ENCODE peak calls at places on chromosomes 13 and 19, in four cellular contexts. D is cardiac fibroblast, N is NCI-H774, B is HT1080. U is an unnamed sample.

GRCh38 chr13:20974981-20975585 is 72.5 kb upstream of the XPO4 start:
- DNase-seq in N (no peak), B (no peak), D (no peak), U (no peak)

GRCh38 chr13:20142927-20143480 is 17.8 kb downstream of the GJA3 start:
- DNase-seq in B (no peak), N (no peak), D (no peak), U (no peak)

GRCh38 chr19:719081-719512 is 10.4 kb downstream of the PALM start:
- DNase-seq in B (no peak), N (no peak), D (peak; percentile 84), U (no peak)

GRCh38 chr19:7641288-7642276 is 4.7 kb downstream of the STXBP2 start:
- DNase-seq in D (no peak), N (no peak), B (no peak), U (no peak)

GRCh38 chr19:10961073-10961762 is 388 bp downstream of the SMARCA4 start:
- DNase-seq in N (peak; percentile 49), B (no peak), D (peak; percentile 30), U (peak; percentile 63)

GRCh38 chr19:3025516-3025890 is 3.6 kb downstream of the TLE2 start:
- DNase-seq in D (no peak), N (no peak), B (no peak), U (no peak)

GRCh38 chr13:27770809-27771208 is 21.5 kb upstream of the GSX1 start:
- DNase-seq in N (no peak), D (peak; percentile 13), B (peak; percentile 31), U (no peak)

GRCh38 chr19:50485284-50485955 is 8.8 kb upstream of the GARIN5A start:
- DNase-seq in B (no peak), D (no peak), N (no peak), U (no peak)

GRCh38 chr19:16702123-16702522 is 17.5 kb upstream of the NWD1 start:
- DNase-seq in N (no peak), D (peak; percentile 62), B (no peak), U (no peak)

GRCh38 chr13:53174550-53174949 is 145.9 kb downstream of the OLFM4 start:
- DNase-seq in D (no peak), B (no peak), N (no peak), U (no peak)

GRCh38 chr19:5354403-5354802 is 13.8 kb upstream of the PTPRS start:
- DNase-seq in D (no peak), B (no peak), N (no peak), U (no peak)

GRCh38 chr19:15283141-15283885 is 49.0 kb downstream of the BRD4 start:
- DNase-seq in D (peak; percentile 55), B (no peak), N (no peak), U (no peak)

U was measured in GM06990.